ENCODE peak calls at places on chromosomes 12 and 14, in four cellular contexts. F is activated CD4-positive, alpha-beta T cell treated with anti-CD3 and anti-CD28 coated beads for 36 hours; W is Kasumi-1; C is amniotic stem cell. O is an unnamed sample.

GRCh38 chr12:123076604-123077297 is 74.1 kb downstream of the PITPNM2 start:
- DNase-seq in C (no peak), F (peak), W (peak), O (no peak)

GRCh38 chr12:32541754-32542374 is 137.2 kb upstream of the DNM1L start:
- DNase-seq in F (no peak), C (no peak), W (no peak), O (no peak)

GRCh38 chr12:1949771-1950470 is 31.5 kb upstream of the CACNA2D4 start:
- DNase-seq in W (no peak), C (no peak), F (no peak), O (no peak)

GRCh38 chr12:66756631-66757030 is 77.8 kb upstream of the GRIP1 start:
- DNase-seq in W (no peak), C (no peak), F (no peak), O (no peak)

GRCh38 chr14:94217116-94217515 is 43.0 kb downstream of the PPP4R4 start:
- DNase-seq in C (no peak), F (no peak), W (no peak), O (no peak)

GRCh38 chr12:111445311-111446043 is 39.8 kb downstream of the SH2B3 start:
- DNase-seq in C (no peak), F (no peak), W (no peak), O (peak)

GRCh38 chr14:99541211-99541610 is 60.0 kb downstream of the CCNK start:
- DNase-seq in C (no peak), W (no peak), F (no peak), O (no peak)

GRCh38 chr12:98106201-98106600 is 409.2 kb upstream of the TMPO start:
- DNase-seq in W (no peak), C (no peak), F (no peak), O (no peak)

GRCh38 chr12:62930546-62931425 is 4.2 kb downstream of the PPM1H start:
- DNase-seq in W (no peak), F (no peak), C (no peak), O (no peak)

GRCh38 chr14:60977848-60978247 is 3.0 kb downstream of the TRMT5 start:
- DNase-seq in W (no peak), F (no peak), C (no peak), O (no peak)

GRCh38 chr12:125194999-125195398 is 129.8 kb downstream of the AACS start:
- DNase-seq in C (no peak), F (no peak), W (peak), O (no peak)

GRCh38 chr12:85029456-85029855 is 6.6 kb downstream of the TSPAN19 start:
- DNase-seq in C (peak), F (no peak), W (peak), O (no peak)

GRCh38 chr12:115998119-115998633 is 279.3 kb downstream of the MED13L start:
- DNase-seq in W (peak), C (peak), F (no peak), O (no peak)

O was measured in left lobe of liver.